ENCODE peak calls at places on chromosomes 1 and 21, in ten cellular contexts. One of them, this sample, is unnamed. For H3K36me3, the result is how much of the 10 kb centered on the place peaks cover.

GRCh38 chr21:40568756-40569155 is 278.2 kb downstream of the DSCAM start:
- DNase-seq in psoas muscle: no peak
- DNase-seq in brain microvascular endothelial cell: no peak
- DNase-seq in breast epithelium: no peak
- DNase-seq in uterus: no peak
- DNase-seq in H7: no peak
- DNase-seq in mesenchymal stem cell: no peak
- DNase-seq in hepatocyte: no peak
- DNase-seq in ovary: no peak
- DNase-seq in heart right ventricle: no peak
- DNase-seq in this sample: no peak

GRCh38 chr1:109624215-109625010 is 4.8 kb downstream of the AMPD2 start:
- DNase-seq in psoas muscle: no peak
- DNase-seq in brain microvascular endothelial cell: no peak
- DNase-seq in breast epithelium: no peak
- DNase-seq in uterus: no peak
- DNase-seq in H7: peak
- DNase-seq in mesenchymal stem cell: no peak
- DNase-seq in hepatocyte: no peak
- DNase-seq in ovary: no peak
- DNase-seq in heart right ventricle: no peak
- DNase-seq in this sample: no peak

GRCh38 chr1:204731509-204731908 is 46.0 kb upstream of the LRRN2 start:
- DNase-seq in psoas muscle: no peak
- DNase-seq in brain microvascular endothelial cell: no peak
- DNase-seq in breast epithelium: no peak
- DNase-seq in uterus: no peak
- DNase-seq in H7: no peak
- DNase-seq in mesenchymal stem cell: no peak
- DNase-seq in hepatocyte: no peak
- DNase-seq in ovary: no peak
- DNase-seq in heart right ventricle: no peak
- DNase-seq in this sample: no peak

GRCh38 chr1:43214465-43215444 is 42.6 kb downstream of the CFAP57 start:
- DNase-seq in psoas muscle: no peak
- DNase-seq in brain microvascular endothelial cell: no peak
- DNase-seq in breast epithelium: no peak
- DNase-seq in uterus: no peak
- DNase-seq in H7: no peak
- DNase-seq in mesenchymal stem cell: no peak
- DNase-seq in hepatocyte: no peak
- DNase-seq in ovary: no peak
- DNase-seq in heart right ventricle: no peak
- DNase-seq in this sample: no peak

GRCh38 chr1:62433861-62434611 is 2.8 kb upstream of the USP1 start:
- DNase-seq in psoas muscle: no peak
- DNase-seq in brain microvascular endothelial cell: no peak
- DNase-seq in breast epithelium: no peak
- DNase-seq in uterus: no peak
- DNase-seq in H7: no peak
- DNase-seq in mesenchymal stem cell: no peak
- DNase-seq in hepatocyte: no peak
- DNase-seq in ovary: no peak
- DNase-seq in heart right ventricle: no peak
- DNase-seq in this sample: no peak

GRCh38 chr21:32359719-32360260 is 33.0 kb downstream of the URB1 start:
- DNase-seq in psoas muscle: no peak
- DNase-seq in brain microvascular endothelial cell: no peak
- DNase-seq in breast epithelium: no peak
- DNase-seq in uterus: no peak
- DNase-seq in H7: no peak
- DNase-seq in mesenchymal stem cell: peak
- DNase-seq in hepatocyte: no peak
- DNase-seq in ovary: no peak
- DNase-seq in heart right ventricle: no peak
- DNase-seq in this sample: no peak

GRCh38 chr1:77540501-77541161 is 141.8 kb downstream of the ZZZ3 start:
- DNase-seq in psoas muscle: no peak
- DNase-seq in brain microvascular endothelial cell: peak
- DNase-seq in breast epithelium: no peak
- DNase-seq in uterus: no peak
- DNase-seq in H7: no peak
- DNase-seq in mesenchymal stem cell: peak
- DNase-seq in hepatocyte: no peak
- DNase-seq in ovary: no peak
- DNase-seq in heart right ventricle: no peak
- DNase-seq in this sample: no peak

GRCh38 chr1:20120796-20121195 is 1.5 kb upstream of the PLA2G2D start:
- DNase-seq in psoas muscle: no peak
- DNase-seq in brain microvascular endothelial cell: no peak
- DNase-seq in breast epithelium: no peak
- DNase-seq in uterus: no peak
- DNase-seq in H7: no peak
- DNase-seq in mesenchymal stem cell: no peak
- DNase-seq in hepatocyte: no peak
- DNase-seq in ovary: no peak
- DNase-seq in heart right ventricle: no peak
- DNase-seq in this sample: no peak

GRCh38 chr1:153506831-153507413 is 28.9 kb downstream of the S100A6 start:
- DNase-seq in psoas muscle: peak
- DNase-seq in brain microvascular endothelial cell: peak
- DNase-seq in breast epithelium: peak
- DNase-seq in uterus: peak
- DNase-seq in H7: no peak
- DNase-seq in mesenchymal stem cell: peak
- DNase-seq in hepatocyte: peak
- DNase-seq in ovary: peak
- DNase-seq in heart right ventricle: peak
- DNase-seq in this sample: no peak

GRCh38 chr1:172951728-172952365 is 98.9 kb downstream of the TNFSF18 start:
- DNase-seq in psoas muscle: no peak
- DNase-seq in brain microvascular endothelial cell: no peak
- DNase-seq in breast epithelium: peak
- DNase-seq in uterus: no peak
- DNase-seq in H7: no peak
- DNase-seq in mesenchymal stem cell: peak
- DNase-seq in hepatocyte: peak
- DNase-seq in ovary: no peak
- DNase-seq in heart right ventricle: no peak
- DNase-seq in this sample: no peak

GRCh38 chr1:87331319-87332269 is 2.9 kb downstream of the LMO4 start:
- DNase-seq in psoas muscle: peak
- DNase-seq in brain microvascular endothelial cell: peak
- DNase-seq in breast epithelium: peak
- DNase-seq in uterus: peak
- DNase-seq in H7: peak
- DNase-seq in mesenchymal stem cell: peak
- DNase-seq in hepatocyte: peak
- DNase-seq in ovary: peak
- DNase-seq in heart right ventricle: peak
- DNase-seq in this sample: no peak

GRCh38 chr1:101238041-101238515 is 1.3 kb downstream of the S1PR1 start:
- DNase-seq in psoas muscle: no peak
- DNase-seq in brain microvascular endothelial cell: no peak
- DNase-seq in breast epithelium: no peak
- DNase-seq in uterus: no peak
- DNase-seq in H7: peak
- DNase-seq in mesenchymal stem cell: no peak
- DNase-seq in hepatocyte: no peak
- DNase-seq in ovary: no peak
- DNase-seq in heart right ventricle: no peak
- DNase-seq in this sample: no peak

GRCh38 chr1:165161130-165161529 is 195.4 kb downstream of the LMX1A start:
- DNase-seq in psoas muscle: no peak
- DNase-seq in brain microvascular endothelial cell: no peak
- DNase-seq in breast epithelium: no peak
- DNase-seq in uterus: no peak
- DNase-seq in H7: no peak
- DNase-seq in mesenchymal stem cell: no peak
- DNase-seq in hepatocyte: no peak
- DNase-seq in ovary: no peak
- DNase-seq in heart right ventricle: no peak
- DNase-seq in this sample: no peak

GRCh38 chr1:10538608-10539355 is 64.0 kb downstream of the PEX14 start:
- DNase-seq in psoas muscle: no peak
- DNase-seq in brain microvascular endothelial cell: no peak
- DNase-seq in breast epithelium: no peak
- DNase-seq in uterus: no peak
- DNase-seq in H7: peak
- DNase-seq in mesenchymal stem cell: peak
- DNase-seq in hepatocyte: no peak
- DNase-seq in ovary: no peak
- DNase-seq in heart right ventricle: no peak
- DNase-seq in this sample: no peak

GRCh38 chr1:36494971-36495370 is 12.3 kb upstream of the CSF3R start:
- DNase-seq in psoas muscle: no peak
- DNase-seq in brain microvascular endothelial cell: no peak
- DNase-seq in breast epithelium: no peak
- DNase-seq in uterus: no peak
- DNase-seq in H7: no peak
- DNase-seq in mesenchymal stem cell: no peak
- DNase-seq in hepatocyte: no peak
- DNase-seq in ovary: no peak
- DNase-seq in heart right ventricle: no peak
- DNase-seq in this sample: no peak
- H3K36me3 ChIP-seq in psoas muscle: under half
- H3K36me3 ChIP-seq in brain microvascular endothelial cell: under half
- H3K36me3 ChIP-seq in breast epithelium: under half
- H3K36me3 ChIP-seq in uterus: under half
- H3K36me3 ChIP-seq in H7: under half
- H3K36me3 ChIP-seq in mesenchymal stem cell: under half
- H3K36me3 ChIP-seq in hepatocyte: under half
- H3K36me3 ChIP-seq in ovary: under half
- H3K36me3 ChIP-seq in heart right ventricle: under half
- H3K36me3 ChIP-seq in this sample: under half

DNA sequence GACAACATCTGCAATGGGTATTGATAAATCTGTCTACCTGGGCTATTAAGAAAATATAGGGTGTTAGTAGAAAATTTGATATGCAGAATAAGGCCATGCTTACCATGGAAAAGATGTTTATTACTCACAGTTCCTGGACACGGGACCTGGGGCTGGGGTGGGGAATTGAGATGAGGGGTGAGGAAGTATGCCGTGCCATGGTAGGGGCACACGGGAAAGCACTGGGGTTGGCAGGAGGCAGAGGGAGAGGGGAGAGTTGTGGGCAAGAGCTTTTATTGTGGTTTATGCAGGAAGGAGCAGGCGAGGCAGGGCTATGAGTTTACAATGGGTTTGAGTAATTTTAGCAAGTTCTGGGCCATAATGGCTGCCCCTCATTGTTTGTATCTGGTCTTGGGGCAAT is 493.8 kb downstream of the SIPA1L2 start:
- DNase-seq in psoas muscle: no peak
- DNase-seq in brain microvascular endothelial cell: no peak
- DNase-seq in breast epithelium: no peak
- DNase-seq in uterus: no peak
- DNase-seq in H7: no peak
- DNase-seq in mesenchymal stem cell: no peak
- DNase-seq in hepatocyte: no peak
- DNase-seq in ovary: no peak
- DNase-seq in heart right ventricle: no peak
- DNase-seq in this sample: no peak
- H3K36me3 ChIP-seq in psoas muscle: under half
- H3K36me3 ChIP-seq in brain microvascular endothelial cell: under half
- H3K36me3 ChIP-seq in breast epithelium: under half
- H3K36me3 ChIP-seq in uterus: under half
- H3K36me3 ChIP-seq in H7: under half
- H3K36me3 ChIP-seq in mesenchymal stem cell: under half
- H3K36me3 ChIP-seq in hepatocyte: under half
- H3K36me3 ChIP-seq in ovary: under half
- H3K36me3 ChIP-seq in heart right ventricle: under half
- H3K36me3 ChIP-seq in this sample: under half

DNA sequence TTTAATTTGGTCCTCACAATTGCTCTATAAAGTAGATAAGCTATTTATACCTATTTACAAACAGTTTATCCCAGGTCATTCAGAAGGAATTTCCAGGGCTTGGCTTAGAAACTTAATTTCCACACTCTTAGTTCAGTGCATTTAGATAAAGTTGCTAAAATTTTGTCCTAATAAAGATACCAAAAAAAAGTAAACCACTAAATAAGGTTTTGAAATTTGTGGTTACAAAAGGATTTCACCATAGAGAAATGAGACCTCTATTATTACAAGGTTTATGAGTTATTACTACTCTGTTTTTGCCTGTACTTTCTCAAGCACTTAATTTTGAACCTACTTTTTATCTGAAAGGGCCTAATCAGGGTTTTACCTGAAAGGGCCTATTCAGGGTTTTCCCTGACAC is 22.4 kb downstream of the PTPN22 start:
- DNase-seq in psoas muscle: no peak
- DNase-seq in brain microvascular endothelial cell: no peak
- DNase-seq in breast epithelium: no peak
- DNase-seq in uterus: no peak
- DNase-seq in H7: no peak
- DNase-seq in mesenchymal stem cell: no peak
- DNase-seq in hepatocyte: no peak
- DNase-seq in ovary: no peak
- DNase-seq in heart right ventricle: no peak
- DNase-seq in this sample: no peak
- H3K36me3 ChIP-seq in psoas muscle: under half
- H3K36me3 ChIP-seq in brain microvascular endothelial cell: under half
- H3K36me3 ChIP-seq in breast epithelium: under half
- H3K36me3 ChIP-seq in uterus: under half
- H3K36me3 ChIP-seq in H7: under half
- H3K36me3 ChIP-seq in mesenchymal stem cell: under half
- H3K36me3 ChIP-seq in hepatocyte: under half
- H3K36me3 ChIP-seq in ovary: under half
- H3K36me3 ChIP-seq in heart right ventricle: under half
- H3K36me3 ChIP-seq in this sample: under half

GRCh38 chr1:236532850-236533249 is 9.1 kb downstream of the LGALS8 start:
- DNase-seq in psoas muscle: no peak
- DNase-seq in brain microvascular endothelial cell: no peak
- DNase-seq in breast epithelium: no peak
- DNase-seq in uterus: no peak
- DNase-seq in H7: no peak
- DNase-seq in mesenchymal stem cell: no peak
- DNase-seq in hepatocyte: no peak
- DNase-seq in ovary: no peak
- DNase-seq in heart right ventricle: no peak
- DNase-seq in this sample: no peak

GRCh38 chr1:236535190-236535589 is 11.4 kb downstream of the LGALS8 start:
- DNase-seq in psoas muscle: no peak
- DNase-seq in brain microvascular endothelial cell: no peak
- DNase-seq in breast epithelium: no peak
- DNase-seq in uterus: no peak
- DNase-seq in H7: no peak
- DNase-seq in mesenchymal stem cell: no peak
- DNase-seq in hepatocyte: no peak
- DNase-seq in ovary: no peak
- DNase-seq in heart right ventricle: no peak
- DNase-seq in this sample: no peak

GRCh38 chr1:236534164-236534651 is 10.4 kb downstream of the LGALS8 start:
- DNase-seq in psoas muscle: no peak
- DNase-seq in brain microvascular endothelial cell: peak
- DNase-seq in breast epithelium: no peak
- DNase-seq in uterus: no peak
- DNase-seq in H7: no peak
- DNase-seq in mesenchymal stem cell: peak
- DNase-seq in hepatocyte: no peak
- DNase-seq in ovary: no peak
- DNase-seq in heart right ventricle: no peak
- DNase-seq in this sample: peak

GRCh38 chr1:236536540-236536939 is 12.8 kb downstream of the LGALS8 start:
- DNase-seq in psoas muscle: no peak
- DNase-seq in brain microvascular endothelial cell: no peak
- DNase-seq in breast epithelium: no peak
- DNase-seq in uterus: no peak
- DNase-seq in H7: peak
- DNase-seq in mesenchymal stem cell: no peak
- DNase-seq in hepatocyte: no peak
- DNase-seq in ovary: no peak
- DNase-seq in heart right ventricle: no peak
- DNase-seq in this sample: no peak

GRCh38 chr1:236535656-236536293 is 12.0 kb downstream of the LGALS8 start:
- DNase-seq in psoas muscle: no peak
- DNase-seq in brain microvascular endothelial cell: no peak
- DNase-seq in breast epithelium: no peak
- DNase-seq in uterus: no peak
- DNase-seq in H7: no peak
- DNase-seq in mesenchymal stem cell: no peak
- DNase-seq in hepatocyte: peak
- DNase-seq in ovary: no peak
- DNase-seq in heart right ventricle: no peak
- DNase-seq in this sample: no peak
- H3K36me3 ChIP-seq in psoas muscle: under half
- H3K36me3 ChIP-seq in brain microvascular endothelial cell: under half
- H3K36me3 ChIP-seq in breast epithelium: under half
- H3K36me3 ChIP-seq in uterus: under half
- H3K36me3 ChIP-seq in H7: under half
- H3K36me3 ChIP-seq in mesenchymal stem cell: under half
- H3K36me3 ChIP-seq in hepatocyte: under half
- H3K36me3 ChIP-seq in ovary: under half
- H3K36me3 ChIP-seq in heart right ventricle: under half
- H3K36me3 ChIP-seq in this sample: under half